ENCODE peak calls at places on chromosomes 6 and 20, in nine cellular contexts. T is stimulated activated naive CD8-positive, alpha-beta T cell treated with anti-CD3 and anti-CD28 coated beads, Interleukin-15, amount 100 ng/mL, for 72 hours; C is activated T-helper 1 cell treated with anti-CD3 and anti-CD28 coated beads, Interleukin-12 subunit alpha, Interleukin-12 subunit beta, Interleukin-2, Interleukin-4 antibody, amounts not matched to agents 30 ng/mL and 10 ng/mL and 1 ng/mL, durations not matched to agents 14 hours and 24 hours and 36 hours; N is Caki2; G is CD8-positive, alpha-beta memory T cell; H is A549; Q is non-pigmented ciliary epithelial cell; Y is erythroblast; V is lower lobe of right lung. F is an unnamed sample.

GRCh38 chr20:44324343-44324742 is 12.5 kb upstream of the R3HDML start:
- DNase-seq in N (peak), H (peak), V (no peak), C (no peak), T (no peak), Q (no peak), G (no peak), Y (no peak), F (no peak)

GRCh38 chr6:84057908-84058307 is 24.3 kb downstream of the MRAP2 start:
- DNase-seq in V (no peak), C (no peak), H (no peak), T (no peak), Q (no peak), G (no peak), N (no peak), Y (no peak), F (no peak)

GRCh38 chr6:36615018-36615761 is 21.0 kb downstream of the SRSF3 start:
- DNase-seq in G (peak), V (peak), C (peak), T (peak), Q (no peak), Y (peak), H (peak), N (peak), F (no peak)

GRCh38 chr20:3818155-3819151 is 1.9 kb upstream of the AP5S1 start:
- DNase-seq in V (peak), Y (peak), Q (no peak), N (peak), G (no peak), T (no peak), C (no peak), H (peak), F (no peak)

GRCh38 chr6:159819932-159820640 is 20.0 kb downstream of the PNLDC1 start:
- DNase-seq in Q (no peak), H (no peak), G (peak), C (peak), T (peak), V (peak), Y (no peak), N (no peak), F (no peak)

GRCh38 chr20:58636983-58637421 is 14.1 kb upstream of the STX16 start:
- DNase-seq in C (no peak), H (no peak), Y (no peak), Q (no peak), T (no peak), N (no peak), V (no peak), G (no peak), F (peak)

GRCh38 chr6:125807293-125807692 is 16.5 kb downstream of the NCOA7 start:
- DNase-seq in H (no peak), G (no peak), V (no peak), Y (no peak), T (no peak), N (no peak), C (no peak), Q (no peak), F (no peak)

GRCh38 chr20:57629976-57630525 is 9.8 kb upstream of the ZBP1 start:
- DNase-seq in T (peak), C (no peak), Y (no peak), V (no peak), H (no peak), Q (no peak), G (peak), N (no peak), F (no peak)

GRCh38 chr20:58420798-58421496 is 31.9 kb downstream of the VAPB start:
- DNase-seq in G (no peak), H (peak), V (no peak), Q (peak), T (no peak), N (peak), Y (peak), C (no peak), F (no peak)

GRCh38 chr20:59748555-59749292 is 144.4 kb downstream of the PHACTR3 start:
- DNase-seq in G (no peak), T (no peak), N (no peak), C (no peak), H (no peak), Y (no peak), Q (no peak), V (no peak), F (no peak)

GRCh38 chr20:20010639-20011500 is 6.3 kb upstream of the NAA20 start:
- DNase-seq in V (no peak), Y (no peak), C (no peak), G (no peak), N (peak), H (peak), T (no peak), Q (no peak), F (no peak)

GRCh38 chr6:165894228-165894825 is 231.3 kb upstream of the PDE10A start:
- DNase-seq in Y (no peak), C (no peak), H (no peak), Q (no peak), V (no peak), N (no peak), G (no peak), T (no peak), F (no peak)

GRCh38 chr20:45080867-45081616 is 19.9 kb downstream of the KCNS1 start:
- DNase-seq in G (no peak), Q (no peak), H (peak), T (no peak), C (no peak), N (no peak), Y (peak), V (no peak), F (no peak)

GRCh38 chr20:891121-892080 is 24.7 kb downstream of the ANGPT4 start:
- DNase-seq in Q (no peak), C (no peak), T (no peak), V (no peak), G (no peak), Y (no peak), N (peak), H (no peak), F (peak)

GRCh38 chr6:39312912-39313525 is 1.2 kb downstream of the KCNK17 start:
- DNase-seq in H (no peak), T (no peak), N (no peak), V (no peak), C (no peak), G (no peak), Q (no peak), Y (no peak), F (peak)

GRCh38 chr6:130307752-130308361 is 58.0 kb upstream of the TMEM200A start:
- DNase-seq in H (peak), C (no peak), G (no peak), Q (peak), V (no peak), T (no peak), N (peak), Y (no peak), F (no peak)

GRCh38 chr20:63708301-63709148 is 686 bp downstream of the ZGPAT start:
- DNase-seq in T (no peak), Y (peak), Q (no peak), H (no peak), G (no peak), N (no peak), V (peak), C (no peak), F (no peak)

GRCh38 chr6:109322825-109323580 is 59.3 kb downstream of the CD164 start:
- DNase-seq in C (no peak), H (no peak), Y (no peak), T (no peak), N (no peak), G (no peak), V (peak), Q (no peak), F (peak)

GRCh38 chr6:19753822-19754221 is 83.3 kb upstream of the ID4 start:
- DNase-seq in V (no peak), T (no peak), G (no peak), N (no peak), H (no peak), Y (no peak), C (no peak), Q (no peak), F (no peak)

GRCh38 chr6:32625137-32625536 is 12.1 kb upstream of the HLA-DQA1 start:
- DNase-seq in C (no peak), T (no peak), V (no peak), H (no peak), Q (no peak), G (no peak), N (no peak), Y (no peak), F (no peak)

GRCh38 chr6:112408522-112408921 is 61.4 kb downstream of the RFPL4B start:
- DNase-seq in T (no peak), Q (no peak), G (no peak), N (no peak), H (no peak), V (no peak), Y (no peak), C (no peak), F (no peak)

GRCh38 chr6:3322366-3322890 is 63.7 kb downstream of the PSMG4 start:
- DNase-seq in Y (no peak), N (no peak), G (no peak), V (no peak), C (no peak), Q (no peak), H (no peak), T (no peak), F (no peak)

GRCh38 chr6:150673720-150674361 is 74.2 kb downstream of the PLEKHG1 start:
- DNase-seq in V (no peak), N (no peak), Q (no peak), T (no peak), H (no peak), Y (no peak), C (no peak), G (no peak), F (no peak)

GRCh38 chr6:13159295-13159694 is 169.0 kb downstream of the TBC1D7 start:
- DNase-seq in V (no peak), Q (no peak), G (no peak), N (no peak), C (no peak), Y (no peak), T (no peak), H (no peak), F (no peak)

GRCh38 chr6:2737885-2738284 is 12.8 kb downstream of the MYLK4 start:
- DNase-seq in V (no peak), C (no peak), Y (no peak), N (no peak), T (no peak), Q (no peak), H (no peak), G (no peak), F (no peak)

GRCh38 chr6:112936476-112936875 is 589.3 kb downstream of the RFPL4B start:
- DNase-seq in V (no peak), H (no peak), T (no peak), Q (peak), G (no peak), Y (no peak), N (peak), C (no peak), F (no peak)

GRCh38 chr6:111253999-111254778 is 166.9 kb downstream of the SLC16A10 start:
- DNase-seq in T (no peak), C (no peak), Y (no peak), H (no peak), V (no peak), N (no peak), G (no peak), Q (no peak), F (no peak)

GRCh38 chr20:32006841-32007786 is 3.1 kb upstream of the CCM2L start:
- DNase-seq in N (no peak), V (no peak), Y (no peak), G (no peak), T (no peak), Q (no peak), H (no peak), C (no peak), F (no peak)

GRCh38 chr6:161374971-161375873 is 101.4 kb upstream of the AGPAT4 start:
- DNase-seq in Q (no peak), C (no peak), V (peak), Y (no peak), H (peak), G (no peak), N (no peak), T (no peak), F (peak)

GRCh38 chr6:37897819-37898534 is 78.5 kb downstream of the ZFAND3 start:
- DNase-seq in V (no peak), G (no peak), Q (no peak), H (no peak), Y (peak), N (no peak), T (no peak), C (no peak), F (no peak)

GRCh38 chr6:436308-437041 is 44.9 kb downstream of the IRF4 start:
- DNase-seq in N (peak), G (no peak), H (no peak), Y (no peak), Q (peak), C (no peak), T (no peak), V (no peak), F (no peak)

GRCh38 chr6:166927942-166928643 is 28.3 kb downstream of the RNASET2 start:
- DNase-seq in Q (no peak), C (no peak), T (no peak), G (no peak), Y (no peak), V (no peak), N (no peak), H (no peak), F (no peak)

GRCh38 chr20:35334511-35335101 is 42.4 kb upstream of the FAM83C start:
- DNase-seq in Q (no peak), Y (no peak), C (no peak), H (no peak), V (no peak), T (no peak), N (no peak), G (no peak), F (no peak)

GRCh38 chr6:130848945-130849344 is 21.7 kb downstream of the SMLR1 start:
- DNase-seq in Y (no peak), G (no peak), Q (no peak), N (no peak), V (no peak), C (peak), H (no peak), T (no peak), F (no peak)

GRCh38 chr20:43963233-43963632 is 48.6 kb downstream of the TOX2 start:
- DNase-seq in C (no peak), Q (no peak), H (no peak), T (no peak), V (no peak), Y (no peak), N (no peak), G (no peak), F (peak)

GRCh38 chr6:129181001-129181400 is 298.1 kb downstream of the LAMA2 start:
- DNase-seq in C (no peak), N (no peak), V (no peak), G (no peak), H (no peak), Y (no peak), T (no peak), Q (no peak), F (no peak)

F was measured in aorta.